ENCODE peak calls at places on chromosomes 7 and 10, in five cellular contexts. X is IMR-90, K is fibroblast of lung, L is GM23248, C is HepG2. Q is an unnamed sample.

GRCh38 chr7:35495377-35495776 is 199.6 kb downstream of the HERPUD2 start:
- DNase-seq in X (no peak), K (no peak), L (no peak), C (no peak), Q (no peak)

GRCh38 chr7:109763611-109764010 is 1193.9 kb downstream of the DNAJB9 start:
- DNase-seq in X (no peak), K (no peak), L (no peak), C (no peak), Q (no peak)

GRCh38 chr10:70300908-70301597 is 17.2 kb upstream of the NPFFR1 start:
- DNase-seq in X (no peak), K (no peak), L (no peak), C (no peak), Q (no peak)

GRCh38 chr10:124952123-124952522 is 10.2 kb downstream of the ZRANB1 start:
- DNase-seq in X (no peak), K (no peak), L (no peak), C (no peak), Q (no peak)

GRCh38 chr7:133054167-133054840 is 27.6 kb downstream of the CHCHD3 start:
- DNase-seq in X (peak; percentile 47), K (peak; percentile 43), L (peak; percentile 40), C (no peak), Q (peak; percentile 20)

GRCh38 chr10:80463868-80464267 is 9.8 kb downstream of the TSPAN14 start:
- DNase-seq in X (no peak), K (no peak), L (no peak), C (no peak), Q (no peak)

GRCh38 chr10:102647433-102648268 is 3.4 kb downstream of the TRIM8 start:
- DNase-seq in X (no peak), K (no peak), L (peak; percentile 23), C (no peak), Q (no peak)

GRCh38 chr7:44814956-44815355 is 18.5 kb downstream of the PPIA start:
- DNase-seq in X (no peak), K (no peak), L (no peak), C (no peak), Q (no peak)

GRCh38 chr7:150586068-150586777 is 19.0 kb downstream of the GIMAP4 start:
- DNase-seq in X (no peak), K (no peak), L (no peak), C (no peak), Q (no peak)

GRCh38 chr7:99806839-99807478 is 20.9 kb upstream of the CYP3A43 start:
- DNase-seq in X (no peak), K (no peak), L (no peak), C (no peak), Q (no peak)

GRCh38 chr10:132585732-132586722 is 48.4 kb downstream of the INPP5A start:
- DNase-seq in X (no peak), K (no peak), L (no peak), C (no peak), Q (no peak)

GRCh38 chr7:108442039-108442568 is 14.1 kb downstream of the NRCAM start:
- DNase-seq in X (no peak), K (no peak), L (no peak), C (no peak), Q (no peak)

GRCh38 chr10:3281911-3282310 is 109.3 kb upstream of the PITRM1 start:
- DNase-seq in X (no peak), K (no peak), L (no peak), C (no peak), Q (no peak)

GRCh38 chr10:3282341-3282740 is 109.8 kb upstream of the PITRM1 start:
- DNase-seq in X (no peak), K (no peak), L (no peak), C (no peak), Q (no peak)

GRCh38 chr10:3290550-3290949 is 118.0 kb upstream of the PITRM1 start:
- DNase-seq in X (no peak), K (no peak), L (no peak), C (no peak), Q (no peak)

GRCh38 chr10:3292601-3293000 is 120.0 kb upstream of the PITRM1 start:
- DNase-seq in X (no peak), K (no peak), L (peak; percentile 82), C (no peak), Q (no peak)

GRCh38 chr10:3287566-3288445 is 115.2 kb upstream of the PITRM1 start:
- DNase-seq in X (no peak), K (no peak), L (no peak), C (no peak), Q (no peak)
- H3K9ac ChIP-seq in X (no peak overlapping the region), K (no peak overlapping the region), L (no peak overlapping the region), C (no peak overlapping the region), Q (no peak overlapping the region)

DNA sequence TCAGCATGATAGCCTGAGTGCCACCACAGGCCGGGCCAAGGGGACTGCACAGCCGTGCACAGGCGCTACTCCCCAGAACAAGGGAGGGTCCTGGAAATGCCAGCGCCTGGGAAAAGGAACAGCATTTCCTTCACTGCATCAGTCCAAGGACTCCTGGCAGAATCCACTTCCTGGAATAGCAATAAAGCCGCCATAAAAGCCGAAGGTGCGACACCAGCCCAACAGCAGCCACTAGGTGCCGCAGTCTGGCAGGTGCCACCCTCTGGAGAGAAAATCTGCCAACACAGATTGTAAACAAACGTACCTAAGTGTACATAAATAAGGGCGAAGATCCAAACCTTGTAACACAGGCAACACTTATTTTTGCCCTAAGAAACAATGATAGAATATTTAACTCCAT is 22.3 kb downstream of the VOPP1 start:
- DNase-seq in X (no peak), K (no peak), L (no peak), C (no peak), Q (no peak)
- H3K4me1 ChIP-seq in X (peaks cover 28% of the 10 kb centered on the region), K (peaks cover 8% of the 10 kb centered on the region), L (peaks cover 30% of the 10 kb centered on the region), C (peaks cover 36% of the 10 kb centered on the region), Q (peaks cover 20% of the 10 kb centered on the region)

DNA sequence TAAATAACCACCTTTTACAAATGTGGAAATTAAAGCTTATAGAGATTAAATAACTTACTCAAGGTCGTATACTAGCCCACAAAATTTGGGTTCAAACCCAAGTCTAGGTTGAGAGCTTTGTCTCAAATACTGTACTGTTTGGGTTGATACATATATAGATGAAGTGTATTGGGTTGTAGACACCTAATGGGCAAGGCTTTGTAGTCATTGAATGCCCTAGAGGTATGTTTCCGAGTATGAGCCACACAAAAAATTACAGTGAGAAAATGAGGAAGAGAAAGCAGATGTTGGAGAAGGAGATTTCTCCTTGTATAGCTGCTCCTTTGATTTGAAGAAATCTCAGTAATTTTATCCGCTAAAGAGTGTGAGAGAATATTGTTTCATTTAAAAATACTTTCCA is 60.6 kb downstream of the C1GALT1 start:
- DNase-seq in X (no peak), K (no peak), L (no peak), C (no peak), Q (no peak)
- H3K9ac ChIP-seq in X (no peak overlapping the region), K (no peak overlapping the region), L (no peak overlapping the region), C (no peak overlapping the region), Q (no peak overlapping the region)

GRCh38 chr10:119111968-119112515 is 8.1 kb downstream of the DENND10 start:
- DNase-seq in X (peak; percentile 82), K (peak; percentile 73), L (peak; percentile 87), C (no peak), Q (peak; percentile 50)
- H3K4me1 ChIP-seq in X (peaks cover 15% of the 10 kb centered on the region), K (no peaks in the 10 kb centered on the region), L (peaks cover 48% of the 10 kb centered on the region), C (peaks cover 56% of the 10 kb centered on the region), Q (peaks cover 50% of the 10 kb centered on the region)